ENCODE peak calls at places on chromosome 1, in eight cellular contexts. I is IMR-90, K is right cardiac atrium, Y is lung, W is colonic mucosa, G is astrocyte, D is tibial artery, O is hepatocyte. Z is an unnamed sample.
A peak's percentile ranks its signal among the peaks of the same experiment; 100 is the strongest.

GRCh38 chr1:163703794-163704193 is 382.0 kb downstream of the NUF2 start:
- DNase-seq in Y (no peak), O (no peak), D (no peak), G (no peak), I (no peak), K (no peak), W (no peak), Z (no peak)

GRCh38 chr1:69649383-69649782 is 81.7 kb downstream of the LRRC7 start:
- DNase-seq in G (no peak), W (no peak), K (no peak), Y (no peak), D (no peak), I (no peak), O (no peak), Z (no peak)

GRCh38 chr1:37159102-37159501 is 124.8 kb upstream of the GRIK3 start:
- DNase-seq in I (no peak), W (no peak), K (no peak), O (no peak), D (no peak), Y (no peak), G (no peak), Z (peak; percentile 47)

GRCh38 chr1:69862906-69863305 is 295.2 kb downstream of the LRRC7 start:
- DNase-seq in W (no peak), G (no peak), D (no peak), Y (no peak), O (no peak), I (no peak), K (no peak), Z (no peak)

GRCh38 chr1:78277253-78277652 is 213.5 kb upstream of the PTGFR start:
- DNase-seq in D (no peak), W (no peak), O (no peak), G (peak; percentile 90), K (no peak), I (peak; percentile 85), Y (no peak), Z (no peak)

GRCh38 chr1:36381405-36381804 is 4.3 kb downstream of the STK40 start:
- DNase-seq in I (no peak), D (no peak), O (no peak), G (no peak), K (no peak), Y (no peak), W (no peak), Z (no peak)

GRCh38 chr1:17192394-17193221 is 12.3 kb upstream of the PADI1 start:
- DNase-seq in K (no peak), D (no peak), I (no peak), O (no peak), Y (no peak), G (peak; percentile 69), W (no peak), Z (no peak)

GRCh38 chr1:211632117-211632807 is 43.2 kb downstream of the NEK2 start:
- DNase-seq in O (no peak), W (no peak), I (no peak), K (peak; percentile 55), G (peak; percentile 42), D (no peak), Y (no peak), Z (no peak)

GRCh38 chr1:232704694-232705680 is 75.1 kb upstream of the SIPA1L2 start:
- DNase-seq in O (peak; percentile 76), G (peak; percentile 89), W (peak; percentile 58), I (peak; percentile 91), Y (peak; percentile 36), K (no peak), D (no peak), Z (peak; percentile 97)

GRCh38 chr1:119316870-119317416 is 51.6 kb upstream of the HAO2 start:
- DNase-seq in O (no peak), W (no peak), G (no peak), K (no peak), Y (no peak), I (no peak), D (no peak), Z (no peak)

GRCh38 chr1:22131875-22132486 is 10.9 kb downstream of the WNT4 start:
- DNase-seq in Y (no peak), D (no peak), K (peak; percentile 55), W (peak; percentile 61), G (no peak), I (no peak), O (peak; percentile 81), Z (no peak)

GRCh38 chr1:29237906-29238600 is 1.7 kb downstream of the PTPRU start:
- DNase-seq in W (peak; percentile 39), Y (peak; percentile 37), O (peak; percentile 73), D (peak; percentile 77), K (peak; percentile 84), G (no peak), I (no peak), Z (no peak)

GRCh38 chr1:45925728-45926287 is 122.4 kb downstream of the MAST2 start:
- DNase-seq in W (no peak), K (no peak), Y (no peak), D (no peak), I (no peak), G (no peak), O (no peak), Z (no peak)
- H3K4me1 ChIP-seq in W (no peaks in the 10 kb centered on the region), K (peaks cover 7% of the 10 kb centered on the region), Y (peaks cover 34% of the 10 kb centered on the region), D (no peaks in the 10 kb centered on the region), I (peaks cover 10% of the 10 kb centered on the region), G (peaks cover 14% of the 10 kb centered on the region), O (no peaks in the 10 kb centered on the region), Z (peaks cover 18% of the 10 kb centered on the region)

DNA sequence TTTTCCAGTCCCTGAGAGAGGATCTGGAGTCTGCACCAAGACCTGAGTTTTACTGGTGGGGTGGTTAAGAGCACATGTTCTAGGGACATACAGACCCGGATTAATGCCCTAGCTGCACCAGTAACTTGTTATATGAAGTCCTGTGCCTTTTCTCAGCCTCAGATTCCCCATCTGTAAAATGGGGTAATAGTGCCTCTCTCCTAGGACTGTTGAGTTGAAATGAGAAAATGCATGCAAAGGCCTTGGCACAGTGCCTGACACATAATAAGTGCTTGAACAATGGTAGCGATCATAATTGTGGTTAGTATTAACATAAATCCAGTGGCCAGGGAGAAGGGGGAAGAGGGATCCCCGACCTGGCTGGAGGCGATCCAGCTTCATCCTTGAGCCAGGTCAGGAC is 12.3 kb downstream of the AHDC1 start:
- DNase-seq in Y (no peak), D (no peak), K (peak; percentile 37), O (no peak), W (no peak), G (no peak), I (peak; percentile 38), Z (no peak)
- H3K4me1 ChIP-seq in Y (peaks cover 27% of the 10 kb centered on the region), D (peaks cover 100% of the 10 kb centered on the region), K (peaks cover 60% of the 10 kb centered on the region), O (peaks cover 73% of the 10 kb centered on the region), W (peaks cover 14% of the 10 kb centered on the region), G (peaks cover 63% of the 10 kb centered on the region), I (peaks cover 59% of the 10 kb centered on the region), Z (peaks cover 88% of the 10 kb centered on the region)

DNA sequence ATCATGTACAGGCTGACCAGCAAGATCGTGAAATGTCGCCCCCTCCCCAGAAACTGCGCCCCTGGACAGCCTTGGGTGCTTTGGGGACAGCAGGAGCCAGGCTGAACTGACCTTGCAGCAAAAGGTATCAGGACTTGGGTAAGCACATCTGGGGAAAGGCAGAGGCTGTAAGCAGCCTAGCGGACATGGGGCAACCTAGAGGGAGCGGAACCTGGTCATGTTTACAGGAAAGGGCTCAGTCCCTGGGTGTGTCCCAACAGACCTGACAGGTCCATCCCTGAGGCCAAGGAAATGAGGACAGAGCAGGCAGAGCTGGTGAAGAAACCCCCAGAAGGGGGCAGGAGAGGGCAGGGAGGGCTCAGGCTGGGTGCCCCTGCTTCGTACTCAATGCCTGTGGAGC is 3.1 kb upstream of the S100A8 start:
- DNase-seq in G (no peak), I (no peak), K (no peak), O (no peak), W (peak; percentile 15), D (peak; percentile 46), Y (no peak), Z (peak; percentile 79)
- H3K4me1 ChIP-seq in G (no peaks in the 10 kb centered on the region), I (no peaks in the 10 kb centered on the region), K (no peaks in the 10 kb centered on the region), O (no peaks in the 10 kb centered on the region), W (no peaks in the 10 kb centered on the region), D (no peaks in the 10 kb centered on the region), Y (no peaks in the 10 kb centered on the region), Z (no peaks in the 10 kb centered on the region)

GRCh38 chr1:16183157-16183556 is 27.3 kb upstream of the EPHA2 start:
- DNase-seq in I (peak; percentile 78), O (peak; percentile 34), D (no peak), W (no peak), Y (peak; percentile 88), K (peak; percentile 61), G (peak; percentile 92), Z (no peak)

GRCh38 chr1:16177306-16177705 is 21.4 kb upstream of the EPHA2 start:
- DNase-seq in K (peak; percentile 8), I (no peak), O (no peak), G (no peak), Y (no peak), D (no peak), W (no peak), Z (no peak)

GRCh38 chr1:16178596-16179497 is 23.0 kb upstream of the EPHA2 start:
- DNase-seq in K (peak; percentile 26), Y (peak; percentile 69), G (no peak), O (peak; percentile 77), W (peak; percentile 65), D (no peak), I (no peak), Z (no peak)

GRCh38 chr1:16181887-16182719 is 26.2 kb upstream of the EPHA2 start:
- DNase-seq in K (peak; percentile 94), W (peak; percentile 74), G (peak; percentile 86), Y (peak; percentile 87), D (peak; percentile 96), I (peak; percentile 89), O (peak; percentile 91), Z (peak; percentile 97)

GRCh38 chr1:16180291-16180824 is 24.5 kb upstream of the EPHA2 start:
- DNase-seq in Y (no peak), I (peak; percentile 67), K (peak; percentile 45), G (peak; percentile 59), O (peak; percentile 25), D (no peak), W (no peak), Z (no peak)
- H3K4me1 ChIP-seq in Y (no peaks in the 10 kb centered on the region), I (peaks cover 36% of the 10 kb centered on the region), K (peaks cover 8% of the 10 kb centered on the region), G (peaks cover 51% of the 10 kb centered on the region), O (peaks cover 46% of the 10 kb centered on the region), D (peaks cover 57% of the 10 kb centered on the region), W (peaks cover 14% of the 10 kb centered on the region), Z (peaks cover 67% of the 10 kb centered on the region)

GRCh38 chr1:26281971-26282693 is 2.2 kb downstream of the SH3BGRL3 start:
- DNase-seq in D (no peak), W (peak; percentile 35), K (peak; percentile 85), O (peak; percentile 63), G (no peak), Y (no peak), I (peak; percentile 70), Z (no peak)
- H3K4me1 ChIP-seq in D (peaks cover 72% of the 10 kb centered on the region), W (peaks cover 14% of the 10 kb centered on the region), K (peaks cover 12% of the 10 kb centered on the region), O (peaks cover 47% of the 10 kb centered on the region), G (peaks cover 69% of the 10 kb centered on the region), Y (peaks cover 17% of the 10 kb centered on the region), I (peaks cover 58% of the 10 kb centered on the region), Z (peaks cover 88% of the 10 kb centered on the region)

DNA sequence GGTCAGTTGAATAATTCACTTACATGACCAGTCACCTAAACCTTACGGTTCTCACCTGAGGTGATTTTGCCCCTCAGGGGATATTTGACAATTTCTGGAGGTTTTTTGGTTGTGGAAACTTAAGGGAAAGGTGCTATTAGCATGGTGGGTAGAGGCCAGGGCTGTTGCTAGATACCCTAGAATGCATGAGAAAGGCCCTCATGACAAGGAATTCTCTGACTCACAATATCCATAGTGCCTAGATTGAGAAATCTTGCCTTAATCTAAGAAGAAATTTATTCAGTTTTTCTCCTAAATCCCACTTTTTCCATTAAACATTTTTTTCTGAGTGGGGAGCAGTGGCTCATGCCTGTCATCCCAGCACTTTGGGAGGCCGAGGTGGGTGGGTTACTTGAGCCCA is 119.7 kb downstream of the TGFB2 start:
- DNase-seq in Y (no peak), W (no peak), O (no peak), I (peak; percentile 28), G (no peak), D (no peak), K (no peak), Z (no peak)
- H3K4me1 ChIP-seq in Y (peaks cover 17% of the 10 kb centered on the region), W (no peaks in the 10 kb centered on the region), O (peaks cover under 1% of the 10 kb centered on the region), I (peaks cover 17% of the 10 kb centered on the region), G (peaks cover 44% of the 10 kb centered on the region), D (peaks cover 71% of the 10 kb centered on the region), K (peaks cover 7% of the 10 kb centered on the region), Z (peaks cover 39% of the 10 kb centered on the region)

GRCh38 chr1:23303524-23303923 is 40.6 kb downstream of the HNRNPR start:
- DNase-seq in G (no peak), W (no peak), Y (no peak), O (no peak), I (no peak), K (no peak), D (no peak), Z (no peak)
- H3K4me1 ChIP-seq in G (no peaks in the 10 kb centered on the region), W (no peaks in the 10 kb centered on the region), Y (no peaks in the 10 kb centered on the region), O (no peaks in the 10 kb centered on the region), I (no peaks in the 10 kb centered on the region), K (no peaks in the 10 kb centered on the region), D (no peaks in the 10 kb centered on the region), Z (no peaks in the 10 kb centered on the region)